ENCODE peak calls at places on chromosomes 2 and 18, in seven cellular contexts. H is esophagus squamous epithelium; T is CD4-positive, CD25-positive, alpha-beta regulatory T cell; A is adrenal gland; E is neural progenitor cell; V is OCI-LY7; R is tibial nerve. F is an unnamed sample. For H3K4me1, the result is how much of the 10 kb centered on the place peaks cover.

GRCh38 chr2:212088353-212088752 is 450.2 kb downstream of the ERBB4 start:
- DNase-seq in H (no peak), T (no peak), A (no peak), E (no peak), V (no peak), R (no peak), F (no peak)

GRCh38 chr2:230106771-230107170 is 38.0 kb upstream of the SLC16A14 start:
- DNase-seq in H (no peak), T (no peak), A (no peak), E (no peak), V (no peak), R (no peak), F (no peak)

GRCh38 chr2:53724511-53724910 is 43.1 kb upstream of the CHAC2 start:
- DNase-seq in H (no peak), T (peak), A (no peak), E (no peak), V (no peak), R (no peak), F (no peak)

GRCh38 chr2:238260879-238261278 is 21.0 kb upstream of the HES6 start:
- DNase-seq in H (no peak), T (no peak), A (no peak), E (no peak), V (no peak), R (no peak), F (no peak)

GRCh38 chr2:46042207-46042637 is 255.0 kb upstream of the EPAS1 start:
- DNase-seq in H (no peak), T (no peak), A (no peak), E (no peak), V (no peak), R (no peak), F (no peak)

GRCh38 chr2:217933326-217933993 is 69.3 kb downstream of the TNS1 start:
- DNase-seq in H (no peak), T (no peak), A (no peak), E (no peak), V (no peak), R (no peak), F (no peak)

GRCh38 chr2:5980351-5981054 is 288.3 kb downstream of the SOX11 start:
- DNase-seq in H (no peak), T (no peak), A (no peak), E (no peak), V (no peak), R (no peak), F (no peak)

GRCh38 chr2:127611076-127611925 is 34.7 kb upstream of the GPR17 start:
- DNase-seq in H (no peak), T (no peak), A (peak), E (no peak), V (no peak), R (no peak), F (no peak)

GRCh38 chr2:240368746-240369724 is 66.4 kb upstream of the GPC1 start:
- DNase-seq in H (no peak), T (no peak), A (peak), E (no peak), V (no peak), R (no peak), F (no peak)

GRCh38 chr2:74373189-74373588 is 6.9 kb downstream of the DCTN1 start:
- DNase-seq in H (no peak), T (no peak), A (peak), E (peak), V (no peak), R (peak), F (no peak)

GRCh38 chr18:63002305-63002704 is 287.0 kb downstream of the PHLPP1 start:
- DNase-seq in H (no peak), T (no peak), A (no peak), E (no peak), V (no peak), R (no peak), F (no peak)

GRCh38 chr2:169732583-169733358 is 861 bp upstream of the KLHL23 start:
- DNase-seq in H (no peak), T (peak), A (no peak), E (no peak), V (no peak), R (no peak), F (peak)

GRCh38 chr2:216819055-216819454 is 40.8 kb downstream of the TNP1 start:
- DNase-seq in H (no peak), T (no peak), A (no peak), E (no peak), V (no peak), R (no peak), F (no peak)

GRCh38 chr2:110807520-110807919 is 75.1 kb downstream of the ACOXL start:
- DNase-seq in H (no peak), T (no peak), A (no peak), E (no peak), V (no peak), R (no peak), F (no peak)
- H3K4me1 ChIP-seq in H (under half), T (under half), A (under half), E (under half), V (under half), R (under half), F (under half)

GRCh38 chr2:60867007-60867406 is 14.4 kb upstream of the REL start:
- DNase-seq in H (no peak), T (no peak), A (no peak), E (no peak), V (no peak), R (no peak), F (no peak)
- H3K4me1 ChIP-seq in H (under half), T (under half), A (under half), E (under half), V (under half), R (under half), F (under half)

GRCh38 chr18:46716827-46717226 is 40.0 kb downstream of the ST8SIA5 start:
- DNase-seq in H (no peak), T (no peak), A (no peak), E (no peak), V (no peak), R (no peak), F (no peak)
- H3K4me1 ChIP-seq in H (under half), T (under half), A (under half), E (under half), V (half or more), R (under half), F (under half)

DNA sequence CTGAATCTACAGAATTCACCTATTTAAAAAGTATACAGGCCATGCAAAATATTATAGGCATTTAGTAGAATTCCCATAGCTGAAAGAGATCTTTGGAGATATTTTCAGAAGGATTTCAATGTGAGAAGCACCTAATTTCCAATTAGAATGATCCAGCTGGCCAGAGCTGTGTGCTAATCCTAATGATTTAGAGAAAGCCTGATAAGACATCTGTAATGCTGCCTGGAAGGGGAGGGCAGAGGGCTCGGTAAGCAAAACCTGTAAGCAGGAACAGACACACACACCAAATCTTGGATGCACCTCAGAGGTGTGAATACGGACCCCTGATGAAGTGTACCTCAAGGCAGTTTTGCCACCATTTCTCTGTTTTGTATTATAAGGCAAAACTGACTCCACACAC is 14.0 kb downstream of the SERTAD2 start:
- DNase-seq in H (no peak), T (no peak), A (peak), E (no peak), V (no peak), R (no peak), F (no peak)
- H3K4me1 ChIP-seq in H (half or more), T (under half), A (half or more), E (half or more), V (half or more), R (under half), F (half or more)

GRCh38 chr2:96258393-96259022 is 7.3 kb downstream of the TMEM127 start:
- DNase-seq in H (no peak), T (no peak), A (no peak), E (no peak), V (no peak), R (no peak), F (no peak)

GRCh38 chr2:96260404-96261260 is 5.2 kb downstream of the TMEM127 start:
- DNase-seq in H (no peak), T (peak), A (peak), E (peak), V (peak), R (peak), F (peak)

GRCh38 chr2:96261328-96262003 is 4.3 kb downstream of the TMEM127 start:
- DNase-seq in H (no peak), T (no peak), A (no peak), E (no peak), V (no peak), R (no peak), F (no peak)

GRCh38 chr2:96262306-96262705 is 3.5 kb downstream of the TMEM127 start:
- DNase-seq in H (no peak), T (no peak), A (no peak), E (no peak), V (no peak), R (no peak), F (no peak)

GRCh38 chr2:96259497-96259921 is 6.3 kb downstream of the TMEM127 start:
- DNase-seq in H (no peak), T (peak), A (peak), E (no peak), V (no peak), R (no peak), F (no peak)
- H3K4me1 ChIP-seq in H (half or more), T (half or more), A (half or more), E (under half), V (under half), R (under half), F (under half)

GRCh38 chr2:134139615-134140014 is 114.3 kb upstream of the MGAT5 start:
- DNase-seq in H (no peak), T (no peak), A (no peak), E (no peak), V (no peak), R (no peak), F (no peak)
- H3K4me1 ChIP-seq in H (half or more), T (under half), A (under half), E (under half), V (under half), R (under half), F (under half)

GRCh38 chr2:239312741-239313246 is 88.0 kb downstream of the HDAC4 start:
- DNase-seq in H (no peak), T (no peak), A (peak), E (no peak), V (no peak), R (no peak), F (no peak)

GRCh38 chr2:239312081-239312501 is 88.7 kb downstream of the HDAC4 start:
- DNase-seq in H (no peak), T (no peak), A (peak), E (no peak), V (no peak), R (no peak), F (no peak)

GRCh38 chr2:239315308-239315707 is 85.5 kb downstream of the HDAC4 start:
- DNase-seq in H (no peak), T (no peak), A (peak), E (no peak), V (no peak), R (no peak), F (no peak)

GRCh38 chr2:239313251-239313650 is 87.6 kb downstream of the HDAC4 start:
- DNase-seq in H (no peak), T (no peak), A (peak), E (no peak), V (no peak), R (no peak), F (no peak)

DNA sequence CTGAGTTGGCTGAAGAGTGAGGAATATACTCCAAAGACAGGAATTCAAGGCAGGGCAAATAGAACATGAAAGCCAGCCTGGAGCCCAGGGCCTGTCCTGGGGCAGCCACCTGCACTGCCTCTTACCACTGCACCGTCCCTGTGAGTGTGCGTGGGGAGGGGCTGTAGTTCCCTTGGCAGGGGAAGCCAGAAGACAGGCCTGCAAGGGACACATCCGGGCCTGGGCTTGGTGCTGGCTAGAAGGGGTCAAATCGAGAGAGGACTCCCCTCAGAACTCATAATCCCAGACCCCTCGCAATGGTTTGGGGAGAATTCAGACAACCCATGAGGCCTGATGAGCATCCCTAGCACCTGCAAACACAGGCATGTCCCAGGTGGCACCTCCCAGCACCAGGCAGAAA is 87.0 kb downstream of the HDAC4 start:
- DNase-seq in H (no peak), T (no peak), A (peak), E (no peak), V (no peak), R (no peak), F (no peak)
- H3K4me1 ChIP-seq in H (half or more), T (under half), A (half or more), E (under half), V (under half), R (under half), F (under half)